ENCODE peak calls at places on chromosomes 3 and 15, in nine cellular contexts. G, E, N, K, F, V, C, H and T are unnamed samples.

GRCh38 chr3:104460477-104461406 is 906.0 kb upstream of the ALCAM start:
- DNase-seq in G (peak; percentile 30), E (no peak), N (no peak), K (no peak), F (peak; percentile 7), V (no peak), C (peak; percentile 48), H (no peak), T (peak; percentile 51)

GRCh38 chr3:39809995-39810595 is 686 bp downstream of the MYRIP start:
- DNase-seq in G (no peak), E (no peak), N (peak; percentile 60), K (peak; percentile 14), F (no peak), V (no peak), C (no peak), H (no peak), T (no peak)

GRCh38 chr3:64548200-64548889 is 139.5 kb downstream of the ADAMTS9 start:
- DNase-seq in G (peak; percentile 65), E (peak; percentile 65), N (peak; percentile 55), K (peak; percentile 45), F (peak; percentile 38), V (no peak), C (peak; percentile 99), H (no peak), T (peak; percentile 87)

GRCh38 chr3:123449986-123450474 is 1.1 kb upstream of the ADCY5 start:
- DNase-seq in G (no peak), E (peak; percentile 38), N (peak; percentile 18), K (no peak), F (no peak), V (no peak), C (no peak), H (no peak), T (no peak)

GRCh38 chr3:49899815-49900214 is 3.9 kb downstream of the MST1R start:
- DNase-seq in G (no peak), E (no peak), N (no peak), K (no peak), F (no peak), V (no peak), C (peak; percentile 5), H (no peak), T (peak; percentile 33)

GRCh38 chr3:65671004-65671403 is 367.7 kb downstream of the MAGI1 start:
- DNase-seq in G (no peak), E (no peak), N (no peak), K (no peak), F (no peak), V (no peak), C (no peak), H (no peak), T (peak; percentile 4)

GRCh38 chr3:194318511-194319161 is 32.5 kb downstream of the CPN2 start:
- DNase-seq in G (no peak), E (no peak), N (no peak), K (no peak), F (no peak), V (no peak), C (no peak), H (no peak), T (no peak)

GRCh38 chr15:72758195-72758594 is 25.4 kb downstream of the ADPGK start:
- DNase-seq in G (peak; percentile 84), E (no peak), N (no peak), K (no peak), F (peak; percentile 81), V (peak; percentile 19), C (peak; percentile 69), H (no peak), T (peak; percentile 94)

GRCh38 chr3:148036331-148036881 is 627.2 kb downstream of the ZIC1 start:
- DNase-seq in G (no peak), E (no peak), N (no peak), K (no peak), F (no peak), V (no peak), C (peak; percentile 42), H (no peak), T (peak; percentile 80)

DNA sequence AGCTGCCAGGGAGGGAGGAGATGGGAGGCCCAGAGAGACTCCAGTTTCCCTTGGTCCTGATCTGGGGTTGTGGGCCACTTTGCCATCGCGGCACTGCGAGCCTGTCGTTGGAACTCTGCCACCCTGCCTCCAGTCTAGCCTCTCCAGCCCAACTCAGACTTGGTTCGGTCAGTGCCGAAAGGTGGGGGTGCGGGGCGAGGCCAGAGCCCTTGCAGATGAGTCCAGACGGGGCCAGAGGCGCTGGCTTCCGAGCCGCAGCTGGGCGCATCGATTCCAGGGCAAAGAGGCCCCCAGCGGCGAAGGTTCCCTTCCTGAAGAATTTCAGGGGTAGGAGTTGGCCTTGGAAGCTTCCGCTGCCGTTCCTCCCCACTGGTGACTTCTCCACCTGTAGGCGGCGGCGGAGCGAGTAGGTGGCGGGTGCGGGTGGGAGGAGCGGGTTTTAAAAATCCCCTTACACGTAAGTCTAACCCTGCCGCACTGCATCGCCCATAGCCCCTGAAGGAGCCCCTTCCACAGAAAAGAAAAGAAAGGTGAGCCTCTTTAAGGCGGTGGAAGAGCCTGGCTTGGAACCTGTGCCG is 5.1 kb downstream of the WNT5A start:
- DNase-seq in G (peak; percentile 57), E (no peak), N (peak; percentile 38), K (no peak), F (no peak), V (no peak), C (peak; percentile 39), H (no peak), T (peak; percentile 61)
- H3K4me3 ChIP-seq in G (peak overlapping the region; percentile 92), E (peak overlapping the region; percentile 63), N (peak overlapping the region; percentile 3), K (no peak overlapping the region), F (peak overlapping the region; percentile 98), V (no peak overlapping the region), C (peak overlapping the region; percentile 91), H (no peak overlapping the region), T (peak overlapping the region; percentile 39)

GRCh38 chr15:38853608-38854007 is 289.0 kb upstream of the RASGRP1 start:
- DNase-seq in G (peak; percentile 67), E (no peak), N (no peak), K (no peak), F (no peak), V (peak; percentile 42), C (peak; percentile 20), H (no peak), T (peak; percentile 62)
- TF ChIP-seq CTCF in G (peak; percentile 79), E (peak; percentile 18), N (no peak), K (no peak), F (peak; percentile 63), V (no peak), C (peak; percentile 45), H (no peak), T (peak; percentile 60)

DNA sequence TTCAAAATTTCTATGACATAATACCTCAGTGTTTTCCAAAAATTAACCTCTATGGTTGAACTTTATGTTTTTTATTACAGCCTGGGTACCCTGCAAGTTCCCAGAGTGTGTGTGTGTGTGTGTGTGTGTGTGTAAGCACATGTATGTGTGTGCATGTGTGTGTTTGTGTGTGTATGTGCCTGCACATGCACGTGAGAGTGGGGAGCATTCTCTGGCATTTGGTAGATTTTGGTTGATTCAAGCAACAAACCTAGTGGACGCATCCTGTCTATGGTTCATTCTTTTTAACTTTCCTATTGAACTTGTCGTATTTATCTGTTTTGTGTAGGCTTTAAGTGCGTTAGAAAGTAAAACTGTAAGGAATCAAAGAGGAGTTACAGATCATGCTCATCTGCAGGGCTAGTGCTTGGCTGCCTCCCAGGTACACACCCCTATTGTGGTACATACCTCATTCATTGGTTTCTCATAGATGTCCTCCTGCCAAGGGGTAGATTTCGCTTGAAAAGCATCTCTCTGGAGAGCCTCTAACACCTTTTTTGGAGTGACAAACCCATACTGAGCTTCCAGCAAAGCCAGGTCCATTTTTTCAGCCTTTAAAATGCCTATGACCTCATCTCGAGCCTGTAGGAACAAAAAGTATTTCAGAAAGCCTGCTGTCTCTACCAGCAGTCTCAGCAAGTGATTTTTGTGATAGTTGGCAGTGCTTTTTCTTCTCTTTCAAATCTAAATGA is 111.9 kb downstream of the CMSS1 start:
- DNase-seq in G (peak; percentile 30), E (peak; percentile 46), N (peak; percentile 16), K (peak; percentile 27), F (no peak), V (no peak), C (peak; percentile 53), H (no peak), T (peak; percentile 77)
- H3K4me3 ChIP-seq in G (no peak overlapping the region), E (peak overlapping the region; percentile 0), N (no peak overlapping the region), K (no peak overlapping the region), F (no peak overlapping the region), V (no peak overlapping the region), C (no peak overlapping the region), H (no peak overlapping the region), T (no peak overlapping the region)

GRCh38 chr3:69009559-69010410 is 3.7 kb downstream of the EOGT start:
- DNase-seq in G (peak; percentile 41), E (no peak), N (no peak), K (no peak), F (peak; percentile 86), V (no peak), C (peak; percentile 94), H (no peak), T (peak; percentile 87)
- TF ChIP-seq CTCF in G (no peak), E (no peak), N (no peak), K (no peak), F (no peak), V (no peak), C (no peak), H (no peak), T (no peak)

GRCh38 chr3:120569224-120569915 is 26.8 kb upstream of the NDUFB4 start:
- DNase-seq in G (no peak), E (no peak), N (no peak), K (no peak), F (no peak), V (no peak), C (no peak), H (no peak), T (no peak)

GRCh38 chr3:120568198-120568523 is 28.0 kb upstream of the NDUFB4 start:
- DNase-seq in G (no peak), E (no peak), N (no peak), K (no peak), F (no peak), V (no peak), C (no peak), H (no peak), T (no peak)

GRCh38 chr3:120568624-120569023 is 27.5 kb upstream of the NDUFB4 start:
- DNase-seq in G (peak; percentile 45), E (no peak), N (no peak), K (no peak), F (no peak), V (no peak), C (no peak), H (no peak), T (no peak)

GRCh38 chr3:120566243-120566980 is 29.7 kb upstream of the NDUFB4 start:
- DNase-seq in G (no peak), E (no peak), N (no peak), K (peak; percentile 51), F (no peak), V (no peak), C (no peak), H (no peak), T (no peak)

GRCh38 chr3:120567370-120568197 is 28.6 kb upstream of the NDUFB4 start:
- DNase-seq in G (peak; percentile 47), E (no peak), N (peak; percentile 53), K (peak; percentile 52), F (no peak), V (peak; percentile 45), C (peak; percentile 52), H (no peak), T (peak; percentile 59)
- H3K4me3 ChIP-seq in G (peak overlapping the region; percentile 10), E (peak overlapping the region; percentile 52), N (no peak overlapping the region), K (no peak overlapping the region), F (peak overlapping the region; percentile 0), V (peak overlapping the region; percentile 28), C (peak overlapping the region; percentile 25), H (no peak overlapping the region), T (no peak overlapping the region)